ENCODE peak calls at places on chromosomes 16 and 17, in seven cellular contexts. One of them, this sample, is unnamed.

GRCh38 chr16:21646721-21647561 is 5.5 kb downstream of the IGSF6 start:
- DNase-seq in adrenal gland: no peak
- DNase-seq in transverse colon: peak
- DNase-seq in tibial nerve: no peak
- DNase-seq in A549: no peak
- DNase-seq in sigmoid colon: no peak
- DNase-seq in testis: no peak
- DNase-seq in this sample: no peak

GRCh38 chr17:80246726-80247125 is 13.9 kb upstream of the RNF213 start:
- DNase-seq in tibial nerve: no peak
- DNase-seq in A549: no peak
- DNase-seq in adrenal gland: no peak
- DNase-seq in testis: no peak
- DNase-seq in sigmoid colon: no peak
- DNase-seq in transverse colon: no peak
- DNase-seq in this sample: no peak

GRCh38 chr17:69130627-69131293 is 10.9 kb downstream of the ABCA6 start:
- DNase-seq in A549: no peak
- DNase-seq in sigmoid colon: no peak
- DNase-seq in testis: no peak
- DNase-seq in adrenal gland: no peak
- DNase-seq in tibial nerve: no peak
- DNase-seq in transverse colon: no peak
- DNase-seq in this sample: no peak

GRCh38 chr16:66258916-66259845 is 107.3 kb upstream of the CDH5 start:
- DNase-seq in tibial nerve: no peak
- DNase-seq in sigmoid colon: peak
- DNase-seq in transverse colon: no peak
- DNase-seq in adrenal gland: peak
- DNase-seq in A549: no peak
- DNase-seq in testis: no peak
- DNase-seq in this sample: no peak

GRCh38 chr16:5706206-5706605 is 608.6 kb upstream of the EEF2KMT start:
- DNase-seq in testis: no peak
- DNase-seq in transverse colon: no peak
- DNase-seq in A549: no peak
- DNase-seq in sigmoid colon: no peak
- DNase-seq in tibial nerve: no peak
- DNase-seq in adrenal gland: no peak
- DNase-seq in this sample: no peak

GRCh38 chr17:50134206-50135110 is 4.5 kb upstream of the SAMD14 start:
- DNase-seq in adrenal gland: peak
- DNase-seq in testis: no peak
- DNase-seq in A549: no peak
- DNase-seq in sigmoid colon: no peak
- DNase-seq in tibial nerve: no peak
- DNase-seq in transverse colon: no peak
- DNase-seq in this sample: no peak

GRCh38 chr17:28898261-28898955 is 875 bp upstream of the FLOT2 start:
- DNase-seq in transverse colon: no peak
- DNase-seq in tibial nerve: no peak
- DNase-seq in testis: no peak
- DNase-seq in adrenal gland: no peak
- DNase-seq in sigmoid colon: no peak
- DNase-seq in A549: no peak
- DNase-seq in this sample: no peak

GRCh38 chr17:19331134-19331533 is 31.4 kb downstream of the B9D1 start:
- DNase-seq in adrenal gland: no peak
- DNase-seq in sigmoid colon: peak
- DNase-seq in testis: no peak
- DNase-seq in transverse colon: no peak
- DNase-seq in tibial nerve: no peak
- DNase-seq in A549: no peak
- DNase-seq in this sample: no peak

GRCh38 chr16:24348511-24349290 is 92.6 kb downstream of the CACNG3 start:
- DNase-seq in sigmoid colon: no peak
- DNase-seq in adrenal gland: no peak
- DNase-seq in transverse colon: no peak
- DNase-seq in tibial nerve: no peak
- DNase-seq in testis: no peak
- DNase-seq in A549: no peak
- DNase-seq in this sample: no peak

GRCh38 chr16:1763521-1764511 is 7.5 kb downstream of the NME3 start:
- DNase-seq in sigmoid colon: no peak
- DNase-seq in A549: peak
- DNase-seq in transverse colon: no peak
- DNase-seq in adrenal gland: no peak
- DNase-seq in tibial nerve: no peak
- DNase-seq in testis: no peak
- DNase-seq in this sample: no peak

GRCh38 chr16:85056211-85056748 is 28.7 kb downstream of the KIAA0513 start:
- DNase-seq in testis: no peak
- DNase-seq in A549: no peak
- DNase-seq in adrenal gland: peak
- DNase-seq in tibial nerve: no peak
- DNase-seq in transverse colon: no peak
- DNase-seq in sigmoid colon: no peak
- DNase-seq in this sample: no peak

GRCh38 chr17:35809855-35810461 is 674 bp downstream of the TAF15 start:
- DNase-seq in testis: no peak
- DNase-seq in transverse colon: no peak
- DNase-seq in tibial nerve: no peak
- DNase-seq in sigmoid colon: no peak
- DNase-seq in adrenal gland: peak
- DNase-seq in A549: no peak
- DNase-seq in this sample: no peak

GRCh38 chr16:71360378-71360777 is 1.9 kb downstream of the CALB2 start:
- DNase-seq in tibial nerve: no peak
- DNase-seq in A549: peak
- DNase-seq in testis: peak
- DNase-seq in transverse colon: no peak
- DNase-seq in sigmoid colon: no peak
- DNase-seq in adrenal gland: peak
- DNase-seq in this sample: no peak

GRCh38 chr17:78745407-78746088 is 36.5 kb downstream of the CYTH1 start:
- DNase-seq in adrenal gland: peak
- DNase-seq in testis: no peak
- DNase-seq in tibial nerve: peak
- DNase-seq in A549: peak
- DNase-seq in sigmoid colon: no peak
- DNase-seq in transverse colon: no peak
- DNase-seq in this sample: no peak

GRCh38 chr16:52558448-52558847 is 11.5 kb upstream of the TOX3 start:
- DNase-seq in tibial nerve: no peak
- DNase-seq in transverse colon: no peak
- DNase-seq in sigmoid colon: no peak
- DNase-seq in A549: no peak
- DNase-seq in testis: no peak
- DNase-seq in adrenal gland: no peak
- DNase-seq in this sample: no peak

GRCh38 chr17:55448681-55449080 is 27.0 kb upstream of the MMD start:
- DNase-seq in tibial nerve: no peak
- DNase-seq in transverse colon: no peak
- DNase-seq in A549: no peak
- DNase-seq in adrenal gland: no peak
- DNase-seq in testis: no peak
- DNase-seq in sigmoid colon: no peak
- DNase-seq in this sample: no peak

GRCh38 chr16:70254095-70254964 is 2.6 kb upstream of the EXOSC6 start:
- DNase-seq in transverse colon: no peak
- DNase-seq in A549: no peak
- DNase-seq in tibial nerve: no peak
- DNase-seq in sigmoid colon: no peak
- DNase-seq in adrenal gland: no peak
- DNase-seq in testis: no peak
- DNase-seq in this sample: no peak

GRCh38 chr16:28875134-28876015 is 2.9 kb upstream of the ATP2A1 start:
- DNase-seq in sigmoid colon: no peak
- DNase-seq in tibial nerve: no peak
- DNase-seq in A549: peak
- DNase-seq in adrenal gland: no peak
- DNase-seq in transverse colon: no peak
- DNase-seq in testis: no peak
- DNase-seq in this sample: no peak

GRCh38 chr17:8159032-8159400 is 3.7 kb downstream of the VAMP2 start:
- DNase-seq in sigmoid colon: no peak
- DNase-seq in adrenal gland: no peak
- DNase-seq in transverse colon: no peak
- DNase-seq in A549: no peak
- DNase-seq in testis: no peak
- DNase-seq in tibial nerve: no peak
- DNase-seq in this sample: no peak
- TF ChIP-seq CTCF in sigmoid colon: no peak
- TF ChIP-seq CTCF in adrenal gland: no peak
- TF ChIP-seq CTCF in transverse colon: no peak
- TF ChIP-seq CTCF in A549: no peak
- TF ChIP-seq CTCF in testis: no peak
- TF ChIP-seq CTCF in tibial nerve: no peak
- TF ChIP-seq CTCF in this sample: no peak

DNA sequence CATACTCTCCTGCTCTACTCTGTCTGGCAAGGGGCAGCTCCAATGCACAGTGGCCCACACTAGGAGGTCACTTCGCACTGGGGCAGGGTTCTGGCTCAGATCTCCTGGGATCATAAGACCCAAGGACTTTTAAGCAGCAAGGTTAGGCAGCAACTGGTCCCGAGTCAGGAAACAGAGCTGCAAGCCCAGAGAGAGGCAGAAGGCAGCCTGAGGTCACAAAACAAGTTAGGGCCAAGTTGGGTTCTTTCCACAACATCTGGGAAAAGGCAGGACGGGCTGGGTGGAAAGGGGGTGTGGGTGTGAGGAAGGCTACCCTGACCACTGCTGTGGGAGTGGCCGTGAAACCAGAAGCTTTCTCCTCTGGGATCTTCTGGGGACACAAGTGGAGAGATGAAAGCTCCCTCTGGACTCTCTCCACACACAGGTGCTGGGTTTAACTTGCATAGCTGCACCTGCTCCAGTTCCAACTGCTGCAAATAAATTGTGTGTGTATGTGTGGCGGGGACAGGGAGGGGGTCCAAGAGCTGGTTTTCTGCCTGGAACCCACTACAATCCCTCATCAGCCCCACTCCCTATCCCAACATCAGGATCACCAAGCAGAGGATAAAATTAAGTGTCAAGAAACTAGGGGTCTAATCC is 8.0 kb upstream of the TSPOAP1 start:
- DNase-seq in testis: no peak
- DNase-seq in sigmoid colon: peak
- DNase-seq in tibial nerve: no peak
- DNase-seq in A549: no peak
- DNase-seq in adrenal gland: peak
- DNase-seq in transverse colon: no peak
- DNase-seq in this sample: peak
- TF ChIP-seq POLR2A in testis: no peak
- TF ChIP-seq POLR2A in sigmoid colon: no peak
- TF ChIP-seq POLR2A in tibial nerve: no peak
- TF ChIP-seq POLR2A in A549: no peak
- TF ChIP-seq POLR2A in adrenal gland: no peak
- TF ChIP-seq POLR2A in transverse colon: no peak
- TF ChIP-seq POLR2A in this sample: no peak

DNA sequence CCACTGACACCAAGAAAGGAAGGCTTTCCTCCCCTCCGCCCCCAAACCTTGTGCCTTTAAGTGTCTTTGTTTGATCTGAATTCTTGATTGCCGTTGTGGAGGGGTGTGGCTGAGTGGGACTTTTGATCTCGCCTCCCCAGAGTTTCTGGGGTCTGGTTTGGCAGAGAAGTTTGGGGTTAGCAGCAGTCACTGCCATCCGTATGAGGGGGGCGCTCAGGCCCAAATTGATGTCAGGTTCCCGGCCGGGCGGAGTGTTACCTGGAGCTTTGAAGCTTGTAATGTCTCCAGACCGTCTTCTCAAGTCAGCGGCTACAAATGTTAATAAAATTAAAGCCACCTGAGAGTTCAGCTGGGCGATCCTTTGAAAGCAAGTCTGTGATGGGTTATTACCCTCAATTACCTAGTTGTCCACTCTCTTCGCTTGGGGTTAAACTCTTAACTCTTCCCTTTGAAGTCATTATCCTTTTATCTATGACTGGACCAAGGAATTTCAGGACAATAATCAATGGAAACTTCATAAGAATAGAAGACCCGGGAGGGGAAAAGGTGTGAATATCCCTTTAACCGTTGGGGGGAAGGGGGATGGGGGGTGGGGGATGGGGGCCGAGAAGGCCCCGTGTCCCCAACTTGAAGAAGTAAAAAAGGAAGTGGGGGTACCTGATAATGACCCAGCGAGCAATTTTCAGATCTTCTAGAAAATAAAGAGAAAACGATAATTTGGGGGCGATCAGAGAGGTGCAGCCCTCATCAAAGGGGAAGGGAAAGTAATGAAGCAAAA is 31.8 kb upstream of the AXIN2 start:
- DNase-seq in sigmoid colon: no peak
- DNase-seq in tibial nerve: no peak
- DNase-seq in transverse colon: no peak
- DNase-seq in A549: no peak
- DNase-seq in adrenal gland: no peak
- DNase-seq in testis: no peak
- DNase-seq in this sample: no peak
- H3K4me3 ChIP-seq in sigmoid colon: no peak
- H3K4me3 ChIP-seq in tibial nerve: no peak
- H3K4me3 ChIP-seq in transverse colon: no peak
- H3K4me3 ChIP-seq in A549: no peak
- H3K4me3 ChIP-seq in adrenal gland: no peak
- H3K4me3 ChIP-seq in testis: no peak
- H3K4me3 ChIP-seq in this sample: no peak

GRCh38 chr17:44110823-44111633 is 12.4 kb downstream of the HDAC5 start:
- DNase-seq in sigmoid colon: peak
- DNase-seq in tibial nerve: peak
- DNase-seq in adrenal gland: peak
- DNase-seq in A549: peak
- DNase-seq in transverse colon: peak
- DNase-seq in testis: peak
- DNase-seq in this sample: peak
- TF ChIP-seq CTCF in sigmoid colon: no peak
- TF ChIP-seq CTCF in tibial nerve: peak
- TF ChIP-seq CTCF in adrenal gland: peak
- TF ChIP-seq CTCF in A549: no peak
- TF ChIP-seq CTCF in transverse colon: no peak
- TF ChIP-seq CTCF in testis: no peak
- TF ChIP-seq CTCF in this sample: no peak

DNA sequence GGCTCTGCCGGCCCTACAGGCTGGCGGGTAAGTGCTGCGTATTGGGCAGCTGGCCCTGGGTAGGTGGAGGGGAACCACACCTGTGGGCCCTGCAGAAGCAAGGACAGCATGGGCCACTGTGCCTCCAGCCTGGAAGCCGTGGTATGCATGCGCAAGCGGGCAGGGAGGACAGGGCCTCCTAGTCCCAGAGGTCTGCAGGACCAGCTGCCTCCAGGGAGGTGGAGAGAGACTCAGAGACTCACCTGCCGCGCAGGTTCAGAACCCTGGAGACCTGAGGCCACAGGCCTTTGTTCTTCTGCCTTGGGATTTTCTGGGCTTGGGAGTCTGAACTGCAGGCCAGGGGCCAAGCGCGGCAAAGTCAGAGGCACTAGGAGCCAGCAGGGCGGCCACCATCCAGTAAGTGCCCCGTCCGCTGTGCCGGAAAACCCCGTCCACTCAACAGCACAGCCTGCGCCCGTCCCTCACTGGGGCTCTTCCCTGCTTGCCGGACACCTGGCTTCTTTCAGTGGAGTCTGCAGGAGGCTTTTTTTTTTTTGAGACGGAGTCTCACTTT is 8.8 kb upstream of the RAB40C start:
- DNase-seq in testis: no peak
- DNase-seq in A549: no peak
- DNase-seq in sigmoid colon: no peak
- DNase-seq in adrenal gland: no peak
- DNase-seq in transverse colon: no peak
- DNase-seq in tibial nerve: no peak
- DNase-seq in this sample: no peak
- TF ChIP-seq POLR2A in testis: no peak
- TF ChIP-seq POLR2A in A549: no peak
- TF ChIP-seq POLR2A in sigmoid colon: no peak
- TF ChIP-seq POLR2A in adrenal gland: no peak
- TF ChIP-seq POLR2A in transverse colon: no peak
- TF ChIP-seq POLR2A in tibial nerve: no peak
- TF ChIP-seq POLR2A in this sample: no peak

This sample was measured in heart left ventricle.